ENCODE peak calls at places on chromosomes 11 and 22, in six cellular contexts. I is CD4-positive, CD25-positive, alpha-beta regulatory T cell; T is uterus; F is transverse colon; P is thoracic aorta; U is mucosa of descending colon. W is an unnamed sample.

GRCh38 chr11:76436020-76436419 is 8.8 kb upstream of the EMSY start:
- DNase-seq in I (no peak), T (no peak), F (no peak), P (no peak), U (no peak), W (no peak)

GRCh38 chr11:134760957-134761356 is 348.9 kb upstream of the B3GAT1 start:
- DNase-seq in I (no peak), T (no peak), F (no peak), P (no peak), U (no peak), W (no peak)

GRCh38 chr11:72712168-72712721 is 38.0 kb upstream of the PDE2A start:
- DNase-seq in I (no peak), T (peak; percentile 60), F (peak; percentile 50), P (no peak), U (no peak), W (no peak)

GRCh38 chr11:99988105-99988907 is 698.8 kb upstream of the ARHGAP42 start:
- DNase-seq in I (no peak), T (no peak), F (no peak), P (no peak), U (no peak), W (no peak)

GRCh38 chr11:45818961-45819605 is 14.1 kb downstream of the SLC35C1 start:
- DNase-seq in I (no peak), T (no peak), F (no peak), P (no peak), U (no peak), W (no peak)

GRCh38 chr22:19821523-19822300 is 33.0 kb downstream of the GNB1L start:
- DNase-seq in I (no peak), T (no peak), F (no peak), P (no peak), U (no peak), W (no peak)

GRCh38 chr11:112837162-112837826 is 123.9 kb upstream of the NCAM1 start:
- DNase-seq in I (no peak), T (no peak), F (no peak), P (no peak), U (no peak), W (no peak)

GRCh38 chr11:71499546-71499945 is 27.5 kb upstream of the KRTAP5-7 start:
- DNase-seq in I (no peak), T (no peak), F (no peak), P (no peak), U (no peak), W (no peak)

GRCh38 chr22:35393116-35394010 is 6.6 kb upstream of the MCM5 start:
- DNase-seq in I (no peak), T (no peak), F (no peak), P (no peak), U (no peak), W (peak; percentile 69)

GRCh38 chr11:69670158-69670845 is 4.9 kb downstream of the LTO1 start:
- DNase-seq in I (peak; percentile 44), T (peak; percentile 88), F (peak; percentile 79), P (no peak), U (peak; percentile 83), W (peak; percentile 80)

GRCh38 chr22:48223488-48224190 is 1461.2 kb downstream of the TBC1D22A start:
- DNase-seq in I (no peak), T (no peak), F (no peak), P (no peak), U (no peak), W (no peak)

GRCh38 chr11:87101956-87102355 is 64.2 kb downstream of the TMEM135 start:
- DNase-seq in I (no peak), T (no peak), F (no peak), P (no peak), U (no peak), W (no peak)

GRCh38 chr11:63099555-63099954 is 44.5 kb downstream of the SLC22A24 start:
- DNase-seq in I (no peak), T (no peak), F (no peak), P (no peak), U (no peak), W (no peak)

GRCh38 chr11:65448074-65448417 is 25.4 kb downstream of the NEAT1 start:
- DNase-seq in I (no peak), T (no peak), F (no peak), P (no peak), U (no peak), W (no peak)

GRCh38 chr22:20084547-20085413 is 4.7 kb downstream of the DGCR8 start:
- DNase-seq in I (no peak), T (no peak), F (no peak), P (no peak), U (peak; percentile 33), W (peak; percentile 33)

GRCh38 chr22:42920101-42920820 is 63.2 kb upstream of the ARFGAP3 start:
- DNase-seq in I (no peak), T (no peak), F (no peak), P (no peak), U (peak; percentile 3), W (no peak)

GRCh38 chr11:11444800-11445126 is 91.7 kb upstream of the CSNK2A3 start:
- DNase-seq in I (no peak), T (no peak), F (no peak), P (no peak), U (no peak), W (no peak)

GRCh38 chr11:108253176-108253575 is 30.3 kb downstream of the ATM start:
- DNase-seq in I (no peak), T (no peak), F (no peak), P (no peak), U (no peak), W (peak; percentile 13)

GRCh38 chr11:76714493-76714892 is 43.9 kb upstream of the LRRC32 start:
- DNase-seq in I (no peak), T (no peak), F (no peak), P (no peak), U (no peak), W (no peak)

GRCh38 chr11:16791494-16791961 is 53.1 kb downstream of the C11orf58 start:
- DNase-seq in I (no peak), T (no peak), F (no peak), P (peak; percentile 62), U (no peak), W (peak; percentile 25)

GRCh38 chr22:37145415-37146385 is 4.0 kb downstream of the IL2RB start:
- DNase-seq in I (no peak), T (no peak), F (peak; percentile 37), P (no peak), U (no peak), W (peak; percentile 33)

GRCh38 chr11:114073506-114074381 is 14.2 kb downstream of the ZBTB16 start:
- DNase-seq in I (peak; percentile 34), T (no peak), F (no peak), P (no peak), U (no peak), W (peak; percentile 48)

GRCh38 chr11:114075891-114076441 is 16.5 kb downstream of the ZBTB16 start:
- DNase-seq in I (peak; percentile 27), T (peak; percentile 65), F (no peak), P (no peak), U (no peak), W (peak; percentile 42)

GRCh38 chr11:114075343-114075610 is 15.8 kb downstream of the ZBTB16 start:
- DNase-seq in I (no peak), T (no peak), F (no peak), P (no peak), U (no peak), W (no peak)

GRCh38 chr11:114072978-114073377 is 13.5 kb downstream of the ZBTB16 start:
- DNase-seq in I (no peak), T (no peak), F (no peak), P (no peak), U (no peak), W (no peak)

DNA sequence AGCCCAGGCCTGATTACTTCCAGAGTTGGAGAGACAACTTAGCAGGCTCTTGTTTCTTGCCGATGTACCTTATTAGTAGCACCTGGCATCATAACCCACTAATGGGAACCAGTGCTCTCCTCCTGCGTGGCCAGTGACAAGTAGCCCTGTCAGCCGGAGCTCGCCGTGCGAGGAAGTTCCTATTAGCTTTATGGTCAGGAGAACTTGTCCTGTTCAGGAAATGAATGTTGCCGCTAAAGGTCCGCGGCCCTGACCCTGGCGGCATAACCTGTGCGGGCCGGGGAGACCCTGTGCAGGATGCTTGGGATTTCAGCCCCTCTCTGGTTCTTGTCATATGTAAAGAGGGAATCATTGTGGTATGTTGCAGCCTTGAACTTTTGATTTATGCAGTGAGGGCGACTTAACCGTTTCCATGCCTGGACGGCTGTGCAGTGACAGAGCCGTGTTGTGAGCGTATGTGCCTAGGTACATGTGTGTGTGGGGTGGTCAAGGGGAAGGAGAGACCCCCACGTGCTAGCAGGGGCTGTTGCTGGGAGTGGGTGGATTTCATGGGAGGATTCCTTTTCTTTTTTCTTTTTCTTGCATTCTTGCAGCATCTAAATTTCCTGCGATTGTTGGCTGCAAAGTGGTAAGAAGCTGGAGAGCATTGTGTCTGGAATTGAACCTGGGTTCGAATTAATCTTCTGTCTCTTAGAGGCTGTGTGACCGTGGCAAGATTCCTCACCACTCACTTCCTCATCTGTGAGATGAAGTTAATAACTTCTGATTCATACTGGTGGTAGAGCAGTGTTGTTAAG is 15.2 kb downstream of the ZBTB16 start:
- DNase-seq in I (no peak), T (no peak), F (no peak), P (no peak), U (no peak), W (no peak)
- H3K4me1 ChIP-seq in I (peaks cover 24% of the 10 kb centered on the region), T (peaks cover 19% of the 10 kb centered on the region), F (peaks cover 85% of the 10 kb centered on the region), P (peaks cover 89% of the 10 kb centered on the region), U (peaks cover 22% of the 10 kb centered on the region), W (peaks cover 8% of the 10 kb centered on the region)

DNA sequence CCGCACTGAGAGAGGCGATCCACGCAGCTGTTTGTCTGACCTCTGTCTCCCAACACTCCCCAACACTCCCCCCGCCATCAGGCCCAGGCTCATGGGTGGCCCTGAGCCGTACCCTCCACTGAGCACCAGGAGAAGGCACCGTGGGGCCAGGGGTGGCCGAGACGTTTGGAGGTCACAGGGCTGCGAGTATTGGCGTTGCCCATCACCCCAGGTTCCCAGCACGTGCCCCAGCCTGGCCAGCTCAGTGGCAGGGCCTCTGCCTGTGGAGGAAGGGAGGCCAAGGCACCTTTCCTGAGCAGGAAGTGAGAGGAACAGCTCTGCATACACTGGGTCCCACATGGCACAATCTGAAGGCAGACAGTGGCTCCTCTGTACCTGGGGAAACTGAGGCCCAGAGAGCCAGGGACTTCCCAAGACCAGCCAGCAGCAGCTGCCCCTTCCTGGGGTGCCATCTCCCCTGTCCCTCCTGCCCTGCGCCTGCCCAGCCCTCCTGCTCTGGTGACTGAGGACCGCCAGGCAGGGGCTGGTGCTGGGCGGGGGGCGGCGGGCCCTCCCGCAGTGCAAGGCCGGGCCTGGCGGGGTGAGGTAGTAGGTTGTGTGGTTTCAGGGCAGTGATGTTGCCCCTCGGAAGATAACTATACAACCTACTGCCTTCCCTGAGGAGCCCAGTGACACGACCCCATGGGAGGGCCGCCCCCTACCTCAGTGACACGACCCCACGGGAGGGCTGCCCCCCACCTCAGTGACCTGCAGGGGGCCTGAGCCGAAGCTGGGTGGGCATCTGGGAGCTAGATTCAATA is 37.0 kb upstream of the PPARA start:
- DNase-seq in I (no peak), T (no peak), F (no peak), P (no peak), U (no peak), W (no peak)
- H3K4me1 ChIP-seq in I (peaks cover 7% of the 10 kb centered on the region), T (peaks cover 19% of the 10 kb centered on the region), F (peaks cover 42% of the 10 kb centered on the region), P (peaks cover 41% of the 10 kb centered on the region), U (peaks cover 21% of the 10 kb centered on the region), W (peaks cover 7% of the 10 kb centered on the region)

GRCh38 chr11:128595775-128596174 is 8.4 kb upstream of the ETS1 start:
- DNase-seq in I (no peak), T (no peak), F (no peak), P (no peak), U (no peak), W (no peak)
- H3K4me1 ChIP-seq in I (peaks cover 4% of the 10 kb centered on the region), T (no peaks in the 10 kb centered on the region), F (no peaks in the 10 kb centered on the region), P (no peaks in the 10 kb centered on the region), U (no peaks in the 10 kb centered on the region), W (no peaks in the 10 kb centered on the region)

DNA sequence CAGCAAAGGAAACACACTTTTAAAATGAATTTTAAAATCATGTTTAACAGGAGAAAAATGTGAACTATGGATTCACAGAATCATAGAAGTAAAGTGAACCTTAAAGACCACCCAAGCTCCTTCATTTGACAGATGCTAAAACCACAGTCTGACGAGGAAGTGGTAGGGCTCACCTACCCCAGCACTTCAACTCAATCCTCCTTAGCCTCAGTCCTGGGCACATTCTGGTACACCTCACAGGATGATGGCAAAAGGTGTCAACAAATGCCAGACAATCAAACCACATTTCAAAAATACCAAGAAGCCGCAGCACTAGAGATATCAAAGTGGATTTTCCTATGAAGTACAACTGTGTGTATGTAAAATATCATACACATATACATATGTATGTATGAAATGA is 43.1 kb downstream of the PITPNB start:
- DNase-seq in I (no peak), T (no peak), F (no peak), P (no peak), U (no peak), W (no peak)
- H3K4me1 ChIP-seq in I (peaks cover 12% of the 10 kb centered on the region), T (no peaks in the 10 kb centered on the region), F (peaks cover 78% of the 10 kb centered on the region), P (peaks cover 51% of the 10 kb centered on the region), U (peaks cover 5% of the 10 kb centered on the region), W (peaks cover 9% of the 10 kb centered on the region)

W was measured in small intestine.